ENCODE peak calls at places on chromosomes 5 and 9, in nine cellular contexts. H, I, B, O, E, N, C, D and A are unnamed samples.
A peak's percentile ranks its signal among the peaks of the same experiment; 100 is the strongest.

GRCh38 chr9:117224676-117225075 is 190.2 kb downstream of the ASTN2 start:
- DNase-seq in H (no peak), I (no peak), B (no peak), O (no peak), E (no peak), N (peak; percentile 11), C (no peak), D (no peak), A (no peak)

GRCh38 chr9:92948032-92948534 is 760 bp downstream of the FGD3 start:
- DNase-seq in H (no peak), I (no peak), B (no peak), O (no peak), E (no peak), N (no peak), C (no peak), D (no peak), A (no peak)

GRCh38 chr5:94693043-94693822 is 74.8 kb downstream of the SLF1 start:
- DNase-seq in H (peak; percentile 90), I (peak; percentile 60), B (no peak), O (peak; percentile 94), E (no peak), N (peak; percentile 92), C (peak; percentile 90), D (peak; percentile 65), A (no peak)

GRCh38 chr5:160259341-160259740 is 30.0 kb downstream of the FABP6 start:
- DNase-seq in H (no peak), I (no peak), B (no peak), O (no peak), E (no peak), N (no peak), C (no peak), D (no peak), A (no peak)

GRCh38 chr5:67536892-67537291 is 340.3 kb upstream of the CD180 start:
- DNase-seq in H (peak; percentile 31), I (no peak), B (no peak), O (peak; percentile 12), E (no peak), N (no peak), C (peak; percentile 26), D (peak; percentile 5), A (no peak)

GRCh38 chr9:136052991-136053756 is 41.9 kb downstream of the NACC2 start:
- DNase-seq in H (no peak), I (no peak), B (no peak), O (peak; percentile 29), E (no peak), N (no peak), C (no peak), D (peak; percentile 11), A (no peak)

GRCh38 chr5:75006821-75007536 is 45.4 kb downstream of the GCNT4 start:
- DNase-seq in H (no peak), I (no peak), B (no peak), O (peak; percentile 16), E (no peak), N (no peak), C (peak; percentile 8), D (no peak), A (no peak)

GRCh38 chr9:35828716-35829083 is at the start of gene FAM221B:
- DNase-seq in H (no peak), I (peak; percentile 39), B (no peak), O (no peak), E (no peak), N (no peak), C (no peak), D (no peak), A (no peak)

GRCh38 chr5:151213803-151214613 is 9.9 kb downstream of the CCDC69 start:
- DNase-seq in H (peak; percentile 25), I (peak; percentile 64), B (peak; percentile 94), O (peak; percentile 17), E (peak; percentile 90), N (peak; percentile 15), C (peak; percentile 78), D (peak; percentile 23), A (peak; percentile 92)

GRCh38 chr5:137832416-137832815 is 35.2 kb upstream of the MYOT start:
- DNase-seq in H (no peak), I (no peak), B (no peak), O (no peak), E (no peak), N (no peak), C (no peak), D (no peak), A (no peak)

GRCh38 chr5:137834498-137834897 is 33.2 kb upstream of the MYOT start:
- DNase-seq in H (peak; percentile 12), I (no peak), B (no peak), O (peak; percentile 32), E (no peak), N (no peak), C (no peak), D (no peak), A (no peak)

GRCh38 chr5:137828664-137829063 is 39.0 kb upstream of the MYOT start:
- DNase-seq in H (no peak), I (no peak), B (no peak), O (no peak), E (no peak), N (no peak), C (no peak), D (no peak), A (no peak)

GRCh38 chr5:137833463-137833862 is 34.2 kb upstream of the MYOT start:
- DNase-seq in H (peak; percentile 67), I (peak; percentile 84), B (no peak), O (peak; percentile 96), E (no peak), N (peak; percentile 93), C (peak; percentile 80), D (no peak), A (no peak)

DNA sequence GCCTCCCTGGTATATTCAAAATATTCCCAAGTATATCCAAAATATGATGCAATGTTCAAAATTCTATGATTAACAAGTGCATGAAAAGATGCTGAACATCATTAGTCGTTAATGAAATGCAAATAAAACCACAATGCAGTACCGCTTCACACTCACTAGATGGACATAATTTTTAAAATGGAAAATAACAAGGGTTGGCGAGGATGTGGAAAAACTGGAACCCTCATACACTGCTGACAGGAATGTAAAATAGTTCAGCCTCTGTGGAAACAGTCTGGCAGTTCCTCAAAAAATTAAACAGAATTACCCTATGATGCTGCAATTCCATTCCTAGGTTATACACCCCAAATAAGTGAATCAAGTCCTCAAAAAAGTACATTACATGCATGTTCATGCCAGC is 36.1 kb upstream of the MYOT start:
- DNase-seq in H (no peak), I (no peak), B (no peak), O (no peak), E (no peak), N (no peak), C (peak; percentile 8), D (no peak), A (no peak)
- TF ChIP-seq CTCF in H (no peak), I (no peak), B (peak; percentile 45), O (peak; percentile 13), E (no peak), N (peak; percentile 20), C (no peak), D (no peak), A (no peak)

GRCh38 chr9:6843742-6844141 is 86.0 kb downstream of the KDM4C start:
- DNase-seq in H (no peak), I (no peak), B (no peak), O (no peak), E (no peak), N (no peak), C (no peak), D (no peak), A (no peak)
- TF ChIP-seq CTCF in H (no peak), I (no peak), B (no peak), O (no peak), E (no peak), N (no peak), C (no peak), D (no peak), A (no peak)

DNA sequence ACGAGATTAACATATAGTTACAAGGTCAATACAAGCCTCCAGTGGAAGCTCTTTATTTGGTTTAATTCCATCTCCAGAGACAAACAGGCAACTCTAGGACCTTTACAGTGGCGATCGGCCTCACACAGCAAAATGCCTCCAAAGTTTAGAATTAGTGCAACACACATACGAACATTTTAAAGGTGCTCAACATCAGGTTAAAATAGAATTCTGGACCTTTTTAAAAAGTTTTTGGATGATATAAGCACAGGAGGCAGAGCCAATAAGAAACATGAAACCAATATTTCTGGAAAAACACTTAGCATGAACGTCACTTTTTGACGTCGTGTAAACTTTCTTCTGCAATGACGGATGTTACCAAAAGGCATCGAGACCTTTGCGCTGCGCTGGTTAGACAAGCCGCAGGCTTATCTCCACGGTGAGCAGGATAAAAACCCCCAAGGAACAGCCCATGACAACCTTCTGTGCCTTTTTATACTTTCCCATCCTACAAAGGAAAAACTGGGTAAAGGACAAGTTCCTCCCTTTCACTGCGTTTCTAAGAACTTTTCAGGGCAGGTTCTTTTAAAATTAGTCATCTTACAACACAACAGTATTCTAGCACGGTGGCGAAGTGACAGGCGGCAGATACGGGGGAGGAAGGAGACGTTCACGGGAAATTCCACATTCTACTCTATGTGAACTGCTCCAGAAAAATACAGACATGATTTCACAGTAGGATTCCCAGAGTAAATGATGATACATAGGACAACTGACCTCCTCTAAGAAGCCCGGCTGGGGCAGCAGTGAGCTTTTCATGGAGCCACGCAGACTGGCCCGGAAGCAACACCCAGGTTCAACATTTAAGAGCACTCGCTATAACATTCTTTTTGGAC is 52.2 kb downstream of the USP20 start:
- DNase-seq in H (peak; percentile 26), I (no peak), B (no peak), O (peak; percentile 80), E (no peak), N (no peak), C (peak; percentile 70), D (peak; percentile 23), A (no peak)
- TF ChIP-seq CTCF in H (no peak), I (no peak), B (no peak), O (peak; percentile 10), E (no peak), N (no peak), C (peak; percentile 57), D (no peak), A (peak; percentile 20)

GRCh38 chr9:88870627-88871026 is 120.6 kb upstream of the S1PR3 start:
- DNase-seq in H (no peak), I (no peak), B (no peak), O (no peak), E (no peak), N (no peak), C (peak; percentile 17), D (no peak), A (no peak)

GRCh38 chr9:88874391-88874790 is 116.9 kb upstream of the S1PR3 start:
- DNase-seq in H (no peak), I (peak; percentile 26), B (no peak), O (peak; percentile 29), E (no peak), N (no peak), C (peak; percentile 19), D (no peak), A (no peak)

GRCh38 chr9:88872171-88872946 is 118.9 kb upstream of the S1PR3 start:
- DNase-seq in H (no peak), I (no peak), B (no peak), O (no peak), E (no peak), N (no peak), C (no peak), D (no peak), A (no peak)

GRCh38 chr9:88873635-88874034 is 117.6 kb upstream of the S1PR3 start:
- DNase-seq in H (no peak), I (no peak), B (no peak), O (no peak), E (no peak), N (no peak), C (no peak), D (no peak), A (no peak)

DNA sequence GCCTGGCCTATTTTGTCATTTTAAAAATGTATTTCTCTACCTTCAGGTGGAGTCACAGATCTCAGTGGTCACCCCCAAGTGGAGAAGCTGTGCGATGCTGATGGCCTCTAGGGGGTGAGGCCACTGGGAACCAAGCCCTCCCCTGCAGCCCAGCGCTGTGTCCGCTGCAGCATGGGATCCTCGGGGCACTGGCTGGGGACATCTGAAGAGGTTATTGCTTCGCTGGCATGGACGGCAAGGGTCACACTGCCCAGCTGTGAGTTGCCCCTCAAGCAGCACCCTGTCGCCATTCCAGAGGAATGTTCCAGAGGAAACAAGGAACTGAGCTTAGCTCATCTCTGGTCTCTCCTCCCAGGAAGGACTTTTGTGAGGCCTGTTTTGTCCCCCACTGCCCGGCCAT is 119.6 kb upstream of the S1PR3 start:
- DNase-seq in H (no peak), I (no peak), B (no peak), O (no peak), E (no peak), N (no peak), C (no peak), D (no peak), A (no peak)
- TF ChIP-seq CTCF in H (no peak), I (no peak), B (no peak), O (no peak), E (no peak), N (no peak), C (no peak), D (no peak), A (no peak)